ENCODE peak calls at places on chromosomes 2 and 18, in seven cellular contexts. R is IMR-90, U is mammary epithelial cell, H is astrocyte, F is endodermal cell, X is mesendoderm, K is mesenchymal stem cell. W is an unnamed sample. For H3K36me3, the result is how much of the 10 kb centered on the place peaks cover.

GRCh38 chr2:202140522-202141292 is 67.7 kb downstream of the KIAA2012 start:
- DNase-seq in R (peak), U (no peak), H (peak), F (no peak), X (no peak), K (no peak), W (no peak)

GRCh38 chr2:20226152-20226545 is 1.2 kb upstream of the SDC1 start:
- DNase-seq in R (no peak), U (no peak), H (no peak), F (peak), X (no peak), K (no peak), W (no peak)

GRCh38 chr2:66839551-66840320 is 404.8 kb downstream of the MEIS1 start:
- DNase-seq in R (peak), U (peak), H (peak), F (no peak), X (no peak), K (peak), W (peak)

GRCh38 chr2:28591711-28592365 is 96.0 kb downstream of the PLB1 start:
- DNase-seq in R (no peak), U (no peak), H (no peak), F (no peak), X (no peak), K (no peak), W (no peak)

GRCh38 chr2:120066708-120067547 is 54.1 kb downstream of the EPB41L5 start:
- DNase-seq in R (peak), U (no peak), H (peak), F (no peak), X (peak), K (peak), W (no peak)

GRCh38 chr2:19536136-19536535 is 177.7 kb upstream of the OSR1 start:
- DNase-seq in R (no peak), U (peak), H (no peak), F (peak), X (peak), K (peak), W (peak)

GRCh38 chr2:241890524-241891235 is 21.2 kb downstream of the RTP5 start:
- DNase-seq in R (no peak), U (no peak), H (no peak), F (no peak), X (no peak), K (no peak), W (no peak)

GRCh38 chr2:183665976-183666375 is 541.7 kb downstream of the NUP35 start:
- DNase-seq in R (no peak), U (no peak), H (peak), F (no peak), X (peak), K (peak), W (no peak)

GRCh38 chr18:73283032-73283431 is 415.2 kb upstream of the NETO1 start:
- DNase-seq in R (peak), U (peak), H (peak), F (no peak), X (no peak), K (peak), W (no peak)

GRCh38 chr2:174180165-174180724 is 68.1 kb downstream of the OLA1 start:
- DNase-seq in R (no peak), U (peak), H (no peak), F (no peak), X (peak), K (peak), W (no peak)

GRCh38 chr2:56448403-56448998 is 264.7 kb downstream of the CCDC85A start:
- DNase-seq in R (no peak), U (peak), H (peak), F (no peak), X (no peak), K (peak), W (no peak)

GRCh38 chr2:183024701-183025100 is 13.6 kb downstream of the NCKAP1 start:
- DNase-seq in R (peak), U (no peak), H (no peak), F (no peak), X (no peak), K (peak), W (no peak)

GRCh38 chr2:177665328-177665727 is 272.8 kb downstream of the AGPS start:
- DNase-seq in R (no peak), U (no peak), H (no peak), F (no peak), X (no peak), K (no peak), W (no peak)

GRCh38 chr2:407630-408029 is 119.7 kb upstream of the ALKAL2 start:
- DNase-seq in R (no peak), U (no peak), H (no peak), F (peak), X (no peak), K (no peak), W (no peak)

GRCh38 chr2:237519506-237520245 is 32.6 kb downstream of the MLPH start:
- DNase-seq in R (no peak), U (no peak), H (no peak), F (no peak), X (no peak), K (no peak), W (no peak)

GRCh38 chr2:132278267-132278666 is 116.5 kb upstream of the ANKRD30BL start:
- DNase-seq in R (no peak), U (no peak), H (no peak), F (peak), X (no peak), K (no peak), W (no peak)

GRCh38 chr2:199405241-199405640 is 52.5 kb downstream of the SATB2 start:
- DNase-seq in R (peak), U (no peak), H (no peak), F (peak), X (peak), K (peak), W (no peak)

GRCh38 chr2:171986778-171987177 is 13.0 kb upstream of the METAP1D start:
- DNase-seq in R (no peak), U (no peak), H (no peak), F (no peak), X (no peak), K (no peak), W (no peak)

GRCh38 chr2:147006724-147007123 is 838.1 kb upstream of the ACVR2A start:
- DNase-seq in R (no peak), U (no peak), H (peak), F (no peak), X (no peak), K (no peak), W (no peak)

GRCh38 chr2:24827321-24828261 is 34.4 kb downstream of the CENPO start:
- DNase-seq in R (peak), U (peak), H (peak), F (peak), X (peak), K (peak), W (peak)

GRCh38 chr2:19688059-19688458 is 213.7 kb downstream of the TTC32 start:
- DNase-seq in R (no peak), U (no peak), H (no peak), F (no peak), X (no peak), K (no peak), W (no peak)

GRCh38 chr2:22894761-22895160 is 490.2 kb upstream of the KLHL29 start:
- DNase-seq in R (no peak), U (no peak), H (no peak), F (no peak), X (no peak), K (no peak), W (no peak)

GRCh38 chr2:144520718-144521487 is 984 bp upstream of the ZEB2 start:
- DNase-seq in R (peak), U (no peak), H (no peak), F (no peak), X (no peak), K (peak), W (no peak)

GRCh38 chr2:212713681-212714080 is 175.1 kb upstream of the ERBB4 start:
- DNase-seq in R (peak), U (peak), H (no peak), F (no peak), X (no peak), K (no peak), W (peak)

GRCh38 chr2:218811382-218811781 is 20.2 kb downstream of the PRKAG3 start:
- DNase-seq in R (peak), U (no peak), H (no peak), F (no peak), X (no peak), K (peak), W (no peak)

GRCh38 chr2:175883586-175884194 is 118.4 kb downstream of the LNPK start:
- DNase-seq in R (no peak), U (no peak), H (no peak), F (peak), X (peak), K (no peak), W (no peak)

GRCh38 chr18:61132036-61132435 is 201.2 kb upstream of the CDH20 start:
- DNase-seq in R (no peak), U (no peak), H (no peak), F (no peak), X (no peak), K (no peak), W (no peak)

GRCh38 chr2:75792146-75792545 is 81.4 kb upstream of the GCFC2 start:
- DNase-seq in R (no peak), U (no peak), H (no peak), F (no peak), X (no peak), K (no peak), W (no peak)

GRCh38 chr18:2304378-2305175 is 266.7 kb downstream of the METTL4 start:
- DNase-seq in R (peak), U (peak), H (peak), F (no peak), X (no peak), K (no peak), W (peak)

GRCh38 chr2:220277445-220277960 is 650.1 kb downstream of the SLC4A3 start:
- DNase-seq in R (peak), U (peak), H (peak), F (no peak), X (no peak), K (no peak), W (peak)

GRCh38 chr2:170157025-170157684 is 20.8 kb upstream of the MYO3B start:
- DNase-seq in R (peak), U (no peak), H (peak), F (no peak), X (peak), K (peak), W (no peak)

GRCh38 chr2:40199758-40200157 is 252.1 kb downstream of the SLC8A1 start:
- DNase-seq in R (peak), U (no peak), H (peak), F (no peak), X (no peak), K (no peak), W (no peak)
- H3K9ac ChIP-seq in R (no peak), U (no peak), H (no peak), F (no peak), X (no peak), K (no peak), W (no peak)

DNA sequence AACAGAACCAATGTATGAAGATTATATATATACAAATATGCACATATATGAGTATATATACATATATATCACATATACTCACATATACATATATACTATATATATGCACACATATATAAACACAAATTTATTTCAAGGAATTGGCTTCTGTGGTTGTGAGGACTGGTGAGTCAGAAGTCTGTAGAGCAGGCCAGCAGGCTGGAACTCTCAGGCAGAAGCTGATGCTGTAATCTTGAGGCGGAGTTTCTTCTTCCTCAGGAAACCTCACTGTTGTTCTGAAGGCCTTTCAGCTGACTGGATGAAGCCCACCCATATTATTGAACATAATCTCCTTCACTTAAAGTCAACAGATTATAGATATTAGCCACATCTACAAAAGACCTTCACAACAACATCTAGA is 143.9 kb upstream of the CREB1 start:
- DNase-seq in R (peak), U (peak), H (peak), F (no peak), X (no peak), K (peak), W (no peak)
- H3K36me3 ChIP-seq in R (under half), U (under half), H (under half), F (under half), X (under half), K (under half), W (under half)

GRCh38 chr2:230327418-230328154 is 593 bp downstream of the SP140L start:
- DNase-seq in R (no peak), U (no peak), H (no peak), F (no peak), X (no peak), K (no peak), W (no peak)

GRCh38 chr2:230326453-230327417 is at the start of gene SP140L:
- DNase-seq in R (peak), U (peak), H (peak), F (peak), X (peak), K (peak), W (peak)

GRCh38 chr2:230324503-230324902 is 2.5 kb upstream of the SP140L start:
- DNase-seq in R (no peak), U (no peak), H (no peak), F (no peak), X (no peak), K (no peak), W (no peak)

GRCh38 chr2:230323385-230324106 is 3.4 kb upstream of the SP140L start:
- DNase-seq in R (no peak), U (no peak), H (no peak), F (peak), X (no peak), K (no peak), W (no peak)

DNA sequence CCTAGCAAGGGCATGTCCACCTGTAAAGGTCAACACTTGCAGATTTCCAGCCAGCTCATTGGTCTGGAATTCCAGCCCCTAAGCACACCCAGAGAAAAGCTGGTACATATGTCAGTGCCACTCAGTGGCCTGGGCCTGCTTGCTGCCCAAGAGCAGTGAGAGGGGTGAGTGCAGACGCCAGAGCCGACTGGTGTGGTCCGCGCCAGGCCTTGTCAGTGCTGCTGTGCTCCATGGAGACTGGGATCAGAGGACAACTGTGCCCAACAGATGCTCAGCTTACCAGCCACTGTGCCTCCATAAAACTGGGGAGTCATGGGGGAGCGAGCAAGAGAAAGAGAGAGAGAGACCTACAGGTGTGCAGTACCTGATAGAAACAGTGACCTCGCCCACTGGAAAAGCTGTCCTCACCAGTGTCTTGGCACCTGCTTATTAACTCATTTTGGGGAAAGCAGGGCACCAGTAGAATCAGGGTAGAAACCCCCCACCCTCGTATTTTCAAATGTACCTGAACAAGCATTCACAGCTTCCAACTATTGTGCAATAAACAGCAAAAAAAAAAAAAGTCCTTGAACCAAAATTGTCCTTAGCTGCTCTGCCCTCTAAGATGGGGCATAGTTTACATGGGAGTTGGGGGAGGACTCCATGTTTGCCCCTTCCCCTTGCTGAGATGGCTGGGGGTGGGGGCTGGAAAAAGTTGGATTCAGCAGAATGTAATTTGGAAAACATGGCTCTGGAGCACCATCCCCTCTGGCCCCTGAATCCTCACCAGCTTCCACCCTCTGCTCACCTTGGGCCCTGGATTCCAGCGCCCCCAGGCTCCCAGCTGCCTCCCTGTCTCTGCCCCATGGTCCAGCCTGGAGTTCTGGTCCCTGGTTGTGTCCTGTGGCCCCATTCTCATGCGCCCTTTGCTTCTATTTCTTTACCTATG is 1.4 kb upstream of the SP140L start:
- DNase-seq in R (no peak), U (no peak), H (no peak), F (peak), X (no peak), K (no peak), W (no peak)
- H3K9ac ChIP-seq in R (no peak), U (no peak), H (no peak), F (no peak), X (no peak), K (no peak), W (no peak)

DNA sequence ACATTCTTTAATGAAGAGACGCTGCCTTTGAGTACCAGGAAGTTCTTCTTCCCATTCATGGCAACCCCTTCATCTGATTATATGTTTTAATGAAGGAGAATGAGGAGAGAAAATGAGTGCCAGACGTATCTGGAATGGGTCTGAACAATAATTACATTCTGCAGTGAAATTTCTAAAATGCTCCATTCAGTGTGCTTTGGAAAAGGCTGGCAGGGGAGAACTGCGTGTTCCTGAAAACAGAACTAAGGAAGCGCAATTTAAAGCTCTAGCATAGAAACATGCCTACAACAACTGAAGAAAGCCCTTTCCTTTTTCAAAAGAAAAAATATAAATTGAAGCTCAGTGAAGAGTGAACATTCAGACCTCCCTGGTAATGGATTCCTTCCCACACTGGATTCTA is 58.8 kb downstream of the BOD1L2 start:
- DNase-seq in R (no peak), U (no peak), H (no peak), F (no peak), X (no peak), K (no peak), W (no peak)
- H3K36me3 ChIP-seq in R (under half), U (under half), H (under half), F (under half), X (under half), K (under half), W (under half)

DNA sequence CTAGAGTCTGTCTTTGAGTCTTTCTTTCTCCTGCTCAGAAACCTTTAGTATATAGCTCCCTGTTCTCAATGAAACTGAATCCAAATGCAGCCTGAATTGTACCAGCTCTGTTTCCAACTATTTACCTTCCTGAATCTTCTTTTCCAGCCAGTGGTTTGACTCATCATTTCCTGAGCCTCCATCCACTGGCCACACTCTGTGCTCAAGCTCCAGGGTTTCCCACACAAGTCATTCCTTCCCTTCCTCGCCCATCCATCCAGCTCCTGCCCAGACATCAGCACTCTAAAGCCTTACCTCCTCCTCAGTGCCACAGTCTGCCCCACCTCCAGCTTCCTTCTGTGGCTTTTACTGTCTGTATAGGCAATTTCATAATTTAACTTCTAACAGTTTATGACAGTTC is 233.6 kb upstream of the RASGRP3 start:
- DNase-seq in R (peak), U (peak), H (peak), F (no peak), X (no peak), K (peak), W (no peak)
- H3K9ac ChIP-seq in R (peak), U (no peak), H (peak), F (no peak), X (no peak), K (no peak), W (no peak)

DNA sequence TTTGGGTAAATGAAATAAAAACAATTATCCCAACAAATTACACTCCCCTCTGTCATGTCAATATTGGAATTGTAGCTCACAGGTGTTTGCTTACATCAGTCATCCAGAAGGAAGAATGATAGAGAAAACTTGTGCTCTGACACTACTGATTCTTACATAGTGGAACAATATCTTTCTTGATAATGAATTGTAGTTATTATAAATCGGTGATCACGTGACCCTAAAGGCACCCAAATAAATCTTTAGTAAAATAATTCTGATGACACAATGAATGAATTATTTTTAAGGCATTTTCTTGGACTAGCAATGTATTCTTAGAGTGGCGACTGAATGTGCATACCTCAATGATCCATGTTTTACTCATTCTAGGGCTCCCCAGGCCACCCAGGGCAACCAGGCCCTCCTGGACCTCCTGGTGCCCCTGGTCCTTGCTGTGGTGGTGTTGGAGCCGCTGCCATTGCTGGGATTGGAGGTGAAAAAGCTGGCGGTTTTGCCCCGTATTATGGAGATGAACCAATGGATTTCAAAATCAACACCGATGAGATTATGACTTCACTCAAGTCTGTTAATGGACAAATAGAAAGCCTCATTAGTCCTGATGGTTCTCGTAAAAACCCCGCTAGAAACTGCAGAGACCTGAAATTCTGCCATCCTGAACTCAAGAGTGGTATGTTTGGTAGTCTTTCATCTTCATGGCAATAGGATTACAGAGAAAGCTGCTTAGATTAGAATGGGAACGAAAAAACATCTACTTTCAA is 34.6 kb downstream of the COL3A1 start:
- DNase-seq in R (no peak), U (no peak), H (no peak), F (no peak), X (no peak), K (no peak), W (no peak)
- H3K36me3 ChIP-seq in R (half or more), U (under half), H (under half), F (under half), X (under half), K (under half), W (under half)

GRCh38 chr2:118940486-118941120 is 1.4 kb upstream of the MARCO start:
- DNase-seq in R (no peak), U (no peak), H (no peak), F (no peak), X (no peak), K (no peak), W (no peak)
- H3K9ac ChIP-seq in R (no peak), U (no peak), H (no peak), F (no peak), X (no peak), K (no peak), W (no peak)

GRCh38 chr2:26782876-26783704 is 2.8 kb upstream of the CENPA start:
- DNase-seq in R (no peak), U (no peak), H (no peak), F (no peak), X (no peak), K (no peak), W (no peak)

GRCh38 chr2:26780203-26780760 is 5.6 kb upstream of the CENPA start:
- DNase-seq in R (no peak), U (no peak), H (no peak), F (no peak), X (no peak), K (no peak), W (no peak)

GRCh38 chr2:26776195-26776594 is 9.7 kb upstream of the CENPA start:
- DNase-seq in R (no peak), U (no peak), H (no peak), F (no peak), X (no peak), K (no peak), W (no peak)

GRCh38 chr2:26778076-26778475 is 7.8 kb upstream of the CENPA start:
- DNase-seq in R (no peak), U (no peak), H (no peak), F (no peak), X (no peak), K (no peak), W (no peak)

GRCh38 chr2:26778507-26778906 is 7.3 kb upstream of the CENPA start:
- DNase-seq in R (peak), U (no peak), H (peak), F (no peak), X (no peak), K (no peak), W (no peak)
- H3K36me3 ChIP-seq in R (half or more), U (under half), H (under half), F (half or more), X (under half), K (half or more), W (under half)